ENCODE peak calls at places on chromosomes 7 and 10, in ten cellular contexts. Z is HFF-Myc; O is nephron progenitor cell; T is GM20000; D is fibroblast of lung; R is RWPE1; A is OCI-LY7; K is CD8-positive, alpha-beta T cell; P is brain microvascular endothelial cell; F is cardiac muscle cell. B is an unnamed sample.

GRCh38 chr7:2821161-2821841 is 22.8 kb downstream of the GNA12 start:
- DNase-seq in Z (peak), O (no peak), T (peak), D (peak), R (peak), A (peak), K (no peak), P (no peak), F (peak), B (peak)

GRCh38 chr7:132542895-132543294 is 33.4 kb downstream of the PLXNA4 start:
- DNase-seq in Z (no peak), O (no peak), T (no peak), D (no peak), R (no peak), A (no peak), K (no peak), P (no peak), F (no peak), B (no peak)

GRCh38 chr7:155951554-155952158 is 139.4 kb upstream of the SHH start:
- DNase-seq in Z (no peak), O (no peak), T (no peak), D (peak), R (peak), A (no peak), K (no peak), P (peak), F (peak), B (no peak)

GRCh38 chr7:111076205-111076604 is 14.7 kb upstream of the LRRN3 start:
- DNase-seq in Z (no peak), O (no peak), T (no peak), D (peak), R (no peak), A (no peak), K (no peak), P (peak), F (no peak), B (no peak)

GRCh38 chr7:54961391-54961790 is 57.4 kb upstream of the EGFR start:
- DNase-seq in Z (no peak), O (no peak), T (no peak), D (no peak), R (peak), A (no peak), K (no peak), P (no peak), F (no peak), B (no peak)

GRCh38 chr10:19817251-19818046 is 1.2 kb downstream of the PLXDC2 start:
- DNase-seq in Z (no peak), O (peak), T (peak), D (peak), R (no peak), A (no peak), K (no peak), P (no peak), F (peak), B (no peak)

GRCh38 chr10:93742633-93743349 is 14.9 kb upstream of the LGI1 start:
- DNase-seq in Z (no peak), O (no peak), T (no peak), D (no peak), R (no peak), A (peak), K (no peak), P (no peak), F (peak), B (peak)

GRCh38 chr7:87212478-87212877 is 7.1 kb downstream of the TMEM243 start:
- DNase-seq in Z (no peak), O (no peak), T (no peak), D (no peak), R (no peak), A (no peak), K (no peak), P (no peak), F (no peak), B (no peak)

GRCh38 chr7:46600340-46600739 is 679.3 kb upstream of the IGFBP3 start:
- DNase-seq in Z (peak), O (no peak), T (no peak), D (peak), R (no peak), A (no peak), K (no peak), P (no peak), F (peak), B (no peak)

GRCh38 chr10:122044045-122044661 is 55.2 kb downstream of the TACC2 start:
- DNase-seq in Z (no peak), O (peak), T (no peak), D (peak), R (no peak), A (no peak), K (no peak), P (no peak), F (no peak), B (no peak)

GRCh38 chr7:101319401-101319800 is 2.2 kb downstream of the IFT22 start:
- DNase-seq in Z (no peak), O (no peak), T (no peak), D (no peak), R (no peak), A (no peak), K (no peak), P (peak), F (no peak), B (no peak)

GRCh38 chr7:101321491-101322401 is at the start of gene IFT22:
- DNase-seq in Z (peak), O (peak), T (peak), D (peak), R (peak), A (peak), K (peak), P (peak), F (peak), B (peak)
- TF ChIP-seq CTCF in Z (peak), O (peak), T (no peak), D (peak), R (peak), A (peak), K (no peak), P (peak), F (peak), B (no peak)

GRCh38 chr7:81715984-81716588 is 53.8 kb downstream of the HGF start:
- DNase-seq in Z (no peak), O (no peak), T (no peak), D (peak), R (peak), A (no peak), K (no peak), P (peak), F (peak), B (no peak)
- TF ChIP-seq CTCF in Z (peak), O (no peak), T (no peak), D (no peak), R (peak), A (peak), K (no peak), P (peak), F (peak), B (no peak)

GRCh38 chr10:62850646-62851045 is 34.5 kb upstream of the EGR2 start:
- DNase-seq in Z (no peak), O (no peak), T (no peak), D (no peak), R (no peak), A (peak), K (no peak), P (no peak), F (no peak), B (no peak)

GRCh38 chr10:62847433-62847832 is 31.3 kb upstream of the EGR2 start:
- DNase-seq in Z (no peak), O (no peak), T (no peak), D (no peak), R (no peak), A (no peak), K (no peak), P (no peak), F (no peak), B (no peak)

GRCh38 chr10:62853710-62854109 is 37.5 kb upstream of the EGR2 start:
- DNase-seq in Z (no peak), O (no peak), T (no peak), D (no peak), R (no peak), A (no peak), K (peak), P (no peak), F (no peak), B (peak)

GRCh38 chr10:62852961-62853702 is 37.0 kb upstream of the EGR2 start:
- DNase-seq in Z (no peak), O (no peak), T (no peak), D (no peak), R (no peak), A (peak), K (no peak), P (no peak), F (no peak), B (no peak)

GRCh38 chr10:62851449-62851848 is 35.3 kb upstream of the EGR2 start:
- DNase-seq in Z (no peak), O (no peak), T (no peak), D (no peak), R (no peak), A (peak), K (no peak), P (no peak), F (peak), B (no peak)
- TF ChIP-seq CTCF in Z (peak), O (no peak), T (peak), D (peak), R (no peak), A (peak), K (peak), P (peak), F (peak), B (peak)

GRCh38 chr10:133474833-133475734 is 21.3 kb downstream of the SCART1 start:
- DNase-seq in Z (no peak), O (no peak), T (no peak), D (no peak), R (no peak), A (no peak), K (peak), P (no peak), F (no peak), B (no peak)

GRCh38 chr10:133475821-133476640 is 22.3 kb downstream of the SCART1 start:
- DNase-seq in Z (no peak), O (no peak), T (no peak), D (no peak), R (no peak), A (peak), K (no peak), P (no peak), F (no peak), B (no peak)

GRCh38 chr10:133473270-133473669 is 19.5 kb downstream of the SCART1 start:
- DNase-seq in Z (no peak), O (no peak), T (no peak), D (no peak), R (no peak), A (no peak), K (no peak), P (no peak), F (no peak), B (no peak)

GRCh38 chr10:133474027-133474426 is 20.3 kb downstream of the SCART1 start:
- DNase-seq in Z (no peak), O (no peak), T (peak), D (no peak), R (no peak), A (no peak), K (no peak), P (no peak), F (no peak), B (no peak)

DNA sequence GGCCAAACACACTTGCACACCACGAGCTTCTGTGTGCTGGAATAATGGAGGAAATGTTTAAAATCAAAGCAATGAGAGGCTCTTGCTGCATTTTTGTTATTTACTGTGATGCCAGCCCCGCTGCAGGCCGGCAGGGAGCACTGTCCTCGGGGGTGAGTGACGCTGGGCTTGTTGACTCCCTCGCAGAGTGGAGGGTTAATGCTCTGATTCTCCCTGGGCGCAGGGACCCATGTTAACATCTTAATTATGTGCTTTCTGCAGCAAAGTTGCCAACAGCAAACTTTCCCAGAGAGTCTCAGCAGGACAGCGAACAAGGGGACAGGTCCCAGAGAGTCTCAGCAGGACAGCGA is 22.9 kb downstream of the SCART1 start:
- DNase-seq in Z (no peak), O (no peak), T (no peak), D (no peak), R (no peak), A (no peak), K (no peak), P (no peak), F (no peak), B (no peak)
- TF ChIP-seq CTCF in Z (no peak), O (no peak), T (no peak), D (no peak), R (no peak), A (no peak), K (no peak), P (no peak), F (no peak), B (no peak)

GRCh38 chr10:6514844-6515780 is 65.0 kb downstream of the PRKCQ start:
- DNase-seq in Z (no peak), O (no peak), T (no peak), D (no peak), R (no peak), A (no peak), K (no peak), P (no peak), F (no peak), B (peak)

GRCh38 chr10:6518791-6519430 is 61.2 kb downstream of the PRKCQ start:
- DNase-seq in Z (no peak), O (no peak), T (peak), D (no peak), R (no peak), A (no peak), K (no peak), P (no peak), F (no peak), B (no peak)

GRCh38 chr10:6514180-6514579 is 65.9 kb downstream of the PRKCQ start:
- DNase-seq in Z (no peak), O (no peak), T (no peak), D (no peak), R (no peak), A (no peak), K (no peak), P (no peak), F (no peak), B (no peak)

GRCh38 chr10:6516277-6516676 is 63.8 kb downstream of the PRKCQ start:
- DNase-seq in Z (no peak), O (no peak), T (no peak), D (no peak), R (no peak), A (no peak), K (no peak), P (no peak), F (no peak), B (no peak)

GRCh38 chr10:6516877-6517276 is 63.2 kb downstream of the PRKCQ start:
- DNase-seq in Z (no peak), O (no peak), T (no peak), D (no peak), R (no peak), A (no peak), K (no peak), P (no peak), F (no peak), B (no peak)
- TF ChIP-seq CTCF in Z (no peak), O (no peak), T (no peak), D (no peak), R (no peak), A (no peak), K (no peak), P (no peak), F (no peak), B (no peak)

B was measured in CD14-positive monocyte.